ENCODE peak calls at places on chromosomes 16 and 17, in six cellular contexts. X is cardiac muscle cell, M is ascending aorta, D is heart right ventricle, I is IMR-90, O is GM23338. F is an unnamed sample.
A peak's percentile ranks its signal among the peaks of the same experiment; 100 is the strongest.

GRCh38 chr17:61405047-61405685 is 5.5 kb downstream of the TBX2 start:
- DNase-seq in I (peak; percentile 41), X (peak; percentile 51), O (peak; percentile 57), M (no peak), D (no peak), F (no peak)

GRCh38 chr16:30368122-30368791 is 2.0 kb downstream of the TBC1D10B start:
- DNase-seq in O (no peak), M (no peak), I (peak; percentile 59), X (no peak), D (no peak), F (peak; percentile 74)

GRCh38 chr16:77998350-77999023 is 23.9 kb upstream of the CLEC3A start:
- DNase-seq in X (no peak), M (no peak), D (no peak), I (no peak), O (peak; percentile 34), F (no peak)

GRCh38 chr17:37505333-37505732 is 15.6 kb downstream of the DUSP14 start:
- DNase-seq in D (no peak), X (no peak), I (no peak), O (no peak), M (no peak), F (no peak)

GRCh38 chr16:64428463-64428862 is 693.4 kb downstream of the CDH11 start:
- DNase-seq in X (no peak), I (peak; percentile 81), O (no peak), M (no peak), D (no peak), F (peak; percentile 80)

GRCh38 chr16:56993204-56993603 is 3.8 kb downstream of the NLRC5 start:
- DNase-seq in D (no peak), M (no peak), X (no peak), O (no peak), I (peak; percentile 36), F (peak; percentile 43)

GRCh38 chr17:77462101-77462500 is 321.3 kb downstream of the SEC14L1 start:
- DNase-seq in I (no peak), D (no peak), M (no peak), X (no peak), O (no peak), F (no peak)

GRCh38 chr17:35046740-35047283 is 16.7 kb downstream of the RFFL start:
- DNase-seq in I (peak; percentile 47), X (no peak), O (no peak), D (no peak), M (no peak), F (peak; percentile 86)

GRCh38 chr17:54009502-54009901 is 186.8 kb downstream of the KIF2B start:
- DNase-seq in D (no peak), O (no peak), M (no peak), X (no peak), I (no peak), F (no peak)

GRCh38 chr17:62757518-62757951 is 50.6 kb downstream of the MARCHF10 start:
- DNase-seq in X (no peak), O (no peak), D (no peak), M (no peak), I (peak; percentile 16), F (peak; percentile 63)

GRCh38 chr16:85370881-85371651 is 242.1 kb upstream of the GSE1 start:
- DNase-seq in M (peak; percentile 86), X (no peak), O (no peak), I (no peak), D (no peak), F (no peak)

GRCh38 chr17:8022358-8023038 is 16.4 kb upstream of the ALOX15B start:
- DNase-seq in X (no peak), I (peak; percentile 15), D (no peak), M (no peak), O (no peak), F (no peak)

DNA sequence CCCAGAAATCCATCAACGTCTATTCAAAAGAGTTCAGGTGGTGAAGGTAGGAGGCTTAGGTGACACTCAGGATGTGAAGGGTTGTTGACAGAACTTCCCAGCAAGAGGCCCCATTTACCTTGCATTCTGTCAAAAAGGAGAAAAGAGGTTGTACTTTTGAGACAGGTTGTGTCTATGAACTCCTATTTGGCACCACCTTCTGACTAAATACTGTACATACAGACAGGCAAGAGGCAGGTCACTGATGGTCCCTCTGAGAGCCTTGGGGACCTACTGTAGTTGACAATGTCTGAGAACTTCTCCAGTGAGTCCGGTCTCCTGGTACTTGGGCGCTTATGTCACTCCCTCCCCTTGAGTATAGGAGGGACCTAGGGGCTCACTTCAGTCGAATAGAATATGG is 479.3 kb upstream of the ZFHX3 start:
- DNase-seq in M (no peak), O (no peak), D (no peak), X (no peak), I (peak; percentile 1), F (no peak)
- TF ChIP-seq CTCF in M (no peak), O (peak; percentile 20), D (no peak), X (no peak), I (no peak), F (no peak)

DNA sequence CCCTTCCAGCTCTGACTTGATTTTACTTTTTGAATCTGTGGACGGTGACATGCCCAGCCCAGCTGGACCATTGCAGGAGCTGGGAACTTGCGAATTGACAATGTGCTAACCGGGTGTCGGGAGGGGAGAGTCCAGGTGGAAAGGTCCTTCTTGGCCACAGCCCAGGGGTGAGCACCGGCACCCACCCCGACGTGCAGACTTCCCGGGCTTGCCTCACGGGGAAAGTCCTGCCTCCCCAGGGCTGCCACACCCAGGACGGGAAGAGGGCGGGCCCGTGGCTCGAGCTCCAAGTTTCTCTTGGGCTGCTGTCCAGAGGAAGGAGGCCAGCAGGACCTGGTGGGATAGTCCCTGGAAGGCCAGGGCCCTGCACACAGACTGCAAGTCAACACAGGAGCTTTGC is 17.7 kb downstream of the CARD14 start:
- DNase-seq in M (no peak), I (no peak), O (no peak), X (no peak), D (peak; percentile 72), F (peak; percentile 61)
- H3K4me3 ChIP-seq in M (no peak overlapping the region), I (no peak overlapping the region), O (no peak overlapping the region), X (no peak overlapping the region), D (peak overlapping the region; percentile 32), F (peak overlapping the region; percentile 54)

DNA sequence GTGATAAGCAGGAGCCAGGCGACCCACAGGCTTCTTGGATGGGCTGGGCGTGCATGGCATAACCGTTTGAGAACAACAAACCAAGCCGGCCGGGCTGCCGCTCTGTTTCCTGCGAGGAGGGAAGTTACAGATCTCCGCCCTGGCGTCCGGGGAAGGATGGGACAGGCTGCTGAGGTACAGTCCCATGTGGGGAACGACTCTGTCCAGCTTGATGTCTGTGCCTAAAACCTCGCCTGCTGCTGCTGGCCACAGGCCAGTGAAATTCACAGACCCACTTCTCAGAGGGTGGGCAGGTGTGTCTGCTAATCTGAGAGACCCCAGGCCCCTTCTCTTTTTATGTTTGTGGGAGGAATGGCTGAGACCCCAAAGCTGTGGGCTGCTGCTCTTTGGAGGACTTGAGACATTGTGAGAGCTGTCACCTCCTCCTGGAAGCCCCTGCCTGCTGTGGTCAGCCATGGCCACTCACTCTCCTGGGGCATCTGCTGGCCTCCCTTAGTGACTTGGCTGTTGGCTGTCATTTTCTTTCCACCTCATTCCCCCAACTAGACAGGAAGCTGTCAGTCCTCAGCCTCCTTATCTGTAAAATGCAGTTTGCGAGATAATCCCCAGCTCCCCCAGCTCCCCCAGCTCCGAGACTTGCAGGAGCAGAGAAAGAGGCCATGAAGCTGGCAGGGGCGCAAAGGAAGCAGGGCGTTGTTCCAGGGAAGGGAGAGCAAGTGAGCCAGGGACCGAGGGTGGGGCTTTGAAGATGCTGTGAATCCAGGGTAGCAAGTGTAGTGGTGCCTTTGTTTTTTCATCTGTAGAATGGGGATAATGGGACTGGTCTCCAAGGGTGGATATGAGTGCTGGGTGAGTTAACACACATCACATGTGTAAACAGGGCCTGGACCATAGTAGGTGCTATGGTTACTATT is 51.0 kb downstream of the CMIP start:
- DNase-seq in I (no peak), X (no peak), M (no peak), O (no peak), D (no peak), F (no peak)
- TF ChIP-seq CTCF in I (no peak), X (no peak), M (no peak), O (no peak), D (no peak), F (no peak)

GRCh38 chr17:19915579-19915978 is 47.8 kb upstream of the ULK2 start:
- DNase-seq in O (no peak), M (no peak), I (no peak), D (no peak), X (no peak), F (no peak)

GRCh38 chr17:19905514-19905913 is 37.8 kb upstream of the ULK2 start:
- DNase-seq in M (no peak), D (no peak), I (no peak), O (no peak), X (no peak), F (no peak)

DNA sequence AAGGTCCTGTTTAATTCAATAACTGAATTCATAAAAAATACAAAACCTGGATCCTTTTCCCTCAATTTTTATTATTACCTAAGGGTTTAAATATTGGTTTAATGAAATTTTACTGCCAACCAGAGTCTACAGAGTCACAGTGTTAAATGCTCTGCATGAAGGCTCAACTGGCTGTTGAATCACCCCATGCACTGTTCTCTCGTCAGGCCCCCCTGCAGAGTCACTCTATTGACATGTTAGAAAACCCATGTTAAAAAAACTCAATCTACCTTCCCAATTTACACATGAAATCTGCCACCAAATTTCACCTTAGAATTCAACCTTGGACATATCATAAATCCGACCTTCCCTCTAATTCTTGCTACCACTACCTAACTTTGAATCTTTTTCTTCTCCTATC is 43.3 kb upstream of the ULK2 start:
- DNase-seq in I (no peak), D (no peak), M (no peak), O (peak; percentile 47), X (no peak), F (no peak)
- H3K4me3 ChIP-seq in I (no peak overlapping the region), D (no peak overlapping the region), M (no peak overlapping the region), O (no peak overlapping the region), X (no peak overlapping the region), F (no peak overlapping the region)

F was measured in fibroblast of mammary gland.